ENCODE peak calls at places on chromosomes 4 and X, in six cellular contexts. W is BE2C, U is body of pancreas, G is epithelial cell of esophagus, V is progenitor cell of endocrine pancreas, Q is PC-3. E is an unnamed sample.

GRCh38 chr4:165680821-165681220 is 192.2 kb upstream of the TLL1 start:
- DNase-seq in W (no peak), U (no peak), G (peak), V (no peak), Q (peak), E (no peak)

GRCh38 chr4:139020384-139020783 is 4.8 kb downstream of the NOCT start:
- DNase-seq in W (no peak), U (no peak), G (no peak), V (no peak), Q (no peak), E (no peak)

GRCh38 chr4:3044812-3045499 is 29.4 kb downstream of the HTT-AS start:
- DNase-seq in W (no peak), U (no peak), G (no peak), V (no peak), Q (no peak), E (no peak)

GRCh38 chr4:139740531-139741041 is 75.0 kb downstream of the MGST2 start:
- DNase-seq in W (peak), U (peak), G (peak), V (no peak), Q (peak), E (no peak)

GRCh38 chr4:140743194-140743931 is 12.8 kb downstream of the TBC1D9 start:
- DNase-seq in W (peak), U (peak), G (peak), V (no peak), Q (peak), E (no peak)

GRCh38 chr4:120071192-120071795 is 4.6 kb upstream of the MAD2L1 start:
- DNase-seq in W (peak), U (no peak), G (peak), V (no peak), Q (peak), E (no peak)

GRCh38 chr4:10582059-10582686 is 102.4 kb downstream of the CLNK start:
- DNase-seq in W (no peak), U (peak), G (peak), V (no peak), Q (peak), E (peak)

GRCh38 chrX:84717344-84717743 is 215.1 kb upstream of the HDX start:
- DNase-seq in W (no peak), U (no peak), G (no peak), V (no peak), Q (no peak), E (no peak)

GRCh38 chrX:17788439-17788838 is 51.1 kb downstream of the SCML1 start:
- DNase-seq in W (peak), U (peak), G (peak), V (no peak), Q (peak), E (peak)

GRCh38 chr4:28225689-28226353 is 1365.2 kb downstream of the STIM2 start:
- DNase-seq in W (no peak), U (no peak), G (peak), V (no peak), Q (no peak), E (no peak)

GRCh38 chrX:15142084-15142715 is 127.7 kb downstream of the ASB9 start:
- DNase-seq in W (no peak), U (no peak), G (peak), V (no peak), Q (no peak), E (no peak)

GRCh38 chr4:41258783-41259182 is 2.1 kb downstream of the UCHL1 start:
- DNase-seq in W (peak), U (peak), G (peak), V (no peak), Q (peak), E (peak)

GRCh38 chrX:3663576-3664290 is 49.7 kb downstream of the PRKX start:
- DNase-seq in W (no peak), U (peak), G (no peak), V (no peak), Q (no peak), E (no peak)

GRCh38 chr4:40719008-40719623 is 30.6 kb upstream of the NSUN7 start:
- DNase-seq in W (no peak), U (peak), G (peak), V (no peak), Q (peak), E (no peak)

GRCh38 chr4:190017357-190018200 is 9.5 kb downstream of the FRG2 start:
- DNase-seq in W (peak), U (no peak), G (no peak), V (no peak), Q (no peak), E (peak)

GRCh38 chr4:173243321-173243720 is 74.7 kb downstream of the GALNT7 start:
- DNase-seq in W (no peak), U (no peak), G (peak), V (no peak), Q (peak), E (no peak)

GRCh38 chr4:185914583-185915199 is 102.7 kb upstream of the SORBS2 start:
- DNase-seq in W (no peak), U (no peak), G (no peak), V (no peak), Q (no peak), E (no peak)

GRCh38 chr4:176856421-176856820 is 63.7 kb upstream of the VEGFC start:
- DNase-seq in W (no peak), U (no peak), G (no peak), V (no peak), Q (no peak), E (no peak)

DNA sequence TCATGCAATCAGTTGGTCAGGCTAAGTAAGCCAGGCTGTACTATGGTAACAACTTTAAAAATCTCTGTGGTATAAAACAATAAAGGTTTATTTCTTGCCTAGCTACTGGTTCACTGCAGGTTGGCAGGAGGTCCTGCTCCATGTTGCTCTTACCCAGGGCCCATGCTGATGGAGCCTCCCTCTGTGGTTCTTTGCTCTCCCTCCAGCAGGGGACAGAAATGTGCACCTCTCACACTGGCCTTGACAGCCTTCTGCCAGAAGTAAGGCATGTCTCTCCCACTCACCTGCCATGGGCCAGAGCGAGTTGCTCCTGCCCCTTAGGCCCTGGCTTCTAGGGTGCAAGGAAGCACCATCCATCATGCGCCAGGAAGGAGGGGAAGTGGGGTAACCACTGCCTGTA is 31.1 kb downstream of the CLDN22 start:
- DNase-seq in W (no peak), U (no peak), G (no peak), V (no peak), Q (peak), E (no peak)
- TF ChIP-seq CTCF in W (no peak), U (no peak), G (no peak), V (no peak), Q (peak), E (no peak)

DNA sequence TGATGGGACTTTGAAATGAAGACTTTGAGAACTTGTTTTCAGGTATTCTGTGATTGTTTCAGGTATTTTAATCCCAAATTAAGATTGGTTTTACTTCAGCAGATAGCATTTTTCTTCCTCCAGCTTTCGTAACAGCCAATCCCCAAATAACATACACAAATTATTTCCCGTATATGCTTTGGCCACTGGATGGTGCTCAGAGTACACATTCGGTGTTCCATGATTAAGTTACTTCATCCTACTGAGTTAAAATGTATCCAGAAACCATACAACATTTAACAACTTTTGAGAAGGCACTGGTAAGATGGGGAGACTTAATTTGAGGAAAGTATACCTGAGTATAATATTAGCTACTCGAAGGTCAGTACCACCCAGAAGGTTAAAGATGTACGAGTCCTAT is 233.4 kb upstream of the FAM47A start:
- DNase-seq in W (no peak), U (no peak), G (peak), V (no peak), Q (peak), E (peak)
- TF ChIP-seq CTCF in W (no peak), U (no peak), G (peak), V (peak), Q (peak), E (no peak)

DNA sequence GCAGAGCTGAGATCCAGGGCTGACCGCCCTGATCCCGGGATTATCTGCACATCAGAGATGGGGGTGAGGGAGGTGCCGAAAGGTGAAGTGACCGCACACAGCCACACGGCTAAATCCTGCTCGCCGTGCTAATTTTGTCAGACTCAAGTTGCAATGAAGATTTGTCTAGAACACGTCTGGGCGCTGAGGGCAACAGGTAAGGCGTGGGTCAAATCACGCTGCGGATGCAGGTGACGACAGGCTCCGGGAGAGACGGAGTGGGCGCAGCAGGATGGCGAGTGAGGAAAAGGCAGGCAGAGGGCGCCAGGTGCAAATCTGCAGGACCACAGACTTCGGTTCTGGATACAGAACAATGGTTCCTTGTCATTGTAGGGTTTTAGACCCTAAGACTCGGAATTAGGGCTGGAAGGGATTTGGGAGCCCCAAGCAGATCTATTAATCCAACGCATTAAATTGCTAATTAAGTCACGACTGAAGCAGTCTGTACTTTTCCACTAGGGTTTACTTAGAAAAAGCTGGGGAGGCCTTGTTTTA is 1.9 kb upstream of the TBC1D14 start:
- DNase-seq in W (peak), U (peak), G (peak), V (no peak), Q (peak), E (peak)
- TF ChIP-seq CTCF in W (peak), U (peak), G (peak), V (peak), Q (peak), E (no peak)

GRCh38 chrX:103831803-103832544 is at the start of gene RAB9B:
- DNase-seq in W (peak), U (peak), G (no peak), V (peak), Q (peak), E (peak)
- TF ChIP-seq CTCF in W (no peak), U (no peak), G (no peak), V (no peak), Q (no peak), E (no peak)

DNA sequence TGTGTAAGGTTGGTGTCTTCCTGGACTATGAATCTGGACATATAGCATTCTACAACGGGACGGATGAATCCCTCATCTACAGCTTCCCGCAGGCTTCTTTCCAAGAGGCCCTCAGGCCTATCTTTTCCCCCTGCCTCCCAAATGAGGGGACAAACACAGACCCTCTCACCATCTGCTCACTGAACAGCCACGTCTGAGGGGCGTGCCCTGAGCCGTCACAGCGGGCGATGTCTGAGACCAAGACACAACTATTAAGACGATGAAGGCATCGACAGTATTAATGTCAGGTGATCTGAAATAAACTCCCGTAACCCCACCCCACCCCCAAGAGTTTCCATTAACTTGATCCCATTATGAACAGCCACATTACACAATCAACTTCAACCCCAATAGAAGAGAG is 7.9 kb downstream of the TRIML1 start:
- DNase-seq in W (no peak), U (no peak), G (no peak), V (no peak), Q (no peak), E (no peak)
- TF ChIP-seq CTCF in W (no peak), U (no peak), G (no peak), V (no peak), Q (no peak), E (no peak)

GRCh38 chr4:70544279-70544870 is 26.0 kb downstream of the AMTN start:
- DNase-seq in W (no peak), U (no peak), G (peak), V (no peak), Q (peak), E (peak)
- TF ChIP-seq CTCF in W (peak), U (no peak), G (peak), V (peak), Q (peak), E (peak)

DNA sequence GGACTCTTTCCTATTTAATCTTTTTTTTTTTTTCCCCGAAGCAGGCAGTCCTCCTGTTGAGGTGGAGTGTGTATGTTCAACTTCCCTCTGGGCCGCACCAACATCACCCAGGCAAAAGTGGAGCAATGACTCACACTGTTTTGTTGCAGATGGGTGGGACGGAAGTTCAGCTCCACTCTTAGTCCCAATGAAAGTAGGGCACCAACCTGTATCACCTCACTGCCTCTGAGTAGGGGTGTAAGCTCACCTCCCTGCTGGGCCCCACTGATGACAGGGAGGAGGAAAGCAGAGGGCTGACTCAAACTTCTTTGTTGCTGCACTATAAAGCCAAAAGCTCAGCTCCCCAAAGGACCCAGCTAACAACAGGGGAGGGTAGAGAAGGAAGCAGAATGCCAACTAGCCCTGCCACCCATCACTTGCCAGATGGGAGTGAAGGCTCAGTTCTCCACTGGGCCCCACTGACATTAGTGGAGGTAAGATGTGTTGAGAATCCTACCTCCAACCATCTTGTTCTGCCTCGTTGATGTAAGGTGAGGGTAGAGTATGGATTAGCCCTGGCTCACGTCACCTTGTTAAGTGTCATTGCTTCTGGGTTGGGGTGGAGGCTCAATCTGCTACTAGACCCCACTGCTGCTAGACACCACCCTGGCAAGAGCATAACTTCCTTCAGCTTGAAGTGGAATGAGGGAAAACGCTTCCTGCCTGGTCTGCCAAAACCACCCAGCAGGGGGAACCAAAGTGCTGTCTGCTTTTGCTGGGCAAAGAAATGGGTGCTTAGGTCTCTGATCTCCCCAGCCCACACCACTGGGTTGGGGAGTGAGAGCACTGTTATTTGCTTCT is 14.1 kb downstream of the RPS6KA3 start:
- DNase-seq in W (peak), U (peak), G (peak), V (peak), Q (peak), E (peak)
- TF ChIP-seq CTCF in W (peak), U (peak), G (peak), V (peak), Q (peak), E (peak)